ENCODE peak calls at places on chromosomes 13 and 19, in six cellular contexts. I, E, W, S, N and K are unnamed samples.

GRCh38 chr19:6654347-6655310 is 15.3 kb downstream of the TNFSF14 start:
- DNase-seq in I (no peak), E (no peak), W (no peak), S (no peak), N (no peak), K (no peak)

GRCh38 chr19:38013913-38014575 is 107.0 kb downstream of the SIPA1L3 start:
- DNase-seq in I (no peak), E (no peak), W (no peak), S (no peak), N (no peak), K (no peak)

GRCh38 chr13:60311527-60311926 is 85.5 kb upstream of the TDRD3 start:
- DNase-seq in I (no peak), E (no peak), W (no peak), S (no peak), N (no peak), K (no peak)

GRCh38 chr13:74372511-74372910 is 238.3 kb upstream of the KLF12 start:
- DNase-seq in I (no peak), E (no peak), W (no peak), S (no peak), N (no peak), K (no peak)

GRCh38 chr19:30064021-30064699 is 122.1 kb downstream of the URI1 start:
- DNase-seq in I (peak), E (no peak), W (no peak), S (no peak), N (no peak), K (no peak)

GRCh38 chr19:29531458-29532025 is 5.7 kb downstream of the VSTM2B start:
- DNase-seq in I (no peak), E (no peak), W (no peak), S (no peak), N (no peak), K (no peak)

GRCh38 chr13:99470027-99470426 is 31.2 kb upstream of the TM9SF2 start:
- DNase-seq in I (no peak), E (no peak), W (no peak), S (no peak), N (no peak), K (no peak)

GRCh38 chr19:4014541-4015491 is 7.3 kb downstream of the PIAS4 start:
- DNase-seq in I (peak), E (no peak), W (no peak), S (no peak), N (no peak), K (no peak)

GRCh38 chr19:10899171-10899653 is 27.9 kb downstream of the CARM1 start:
- DNase-seq in I (peak), E (no peak), W (no peak), S (no peak), N (no peak), K (no peak)

GRCh38 chr13:79604752-79605151 is 123.8 kb downstream of the NDFIP2 start:
- DNase-seq in I (no peak), E (no peak), W (no peak), S (no peak), N (no peak), K (peak)

GRCh38 chr13:103354189-103354588 is 288.0 kb upstream of the SLC10A2 start:
- DNase-seq in I (no peak), E (no peak), W (no peak), S (no peak), N (no peak), K (no peak)

GRCh38 chr19:18294467-18294864 is 13.0 kb upstream of the JUND start:
- DNase-seq in I (peak), E (peak), W (no peak), S (peak), N (no peak), K (peak)

GRCh38 chr13:36193151-36193855 is 21.1 kb downstream of the SOHLH2 start:
- DNase-seq in I (no peak), E (no peak), W (no peak), S (no peak), N (no peak), K (peak)

GRCh38 chr13:99486996-99487395 is 14.3 kb upstream of the TM9SF2 start:
- DNase-seq in I (no peak), E (no peak), W (no peak), S (no peak), N (no peak), K (no peak)

GRCh38 chr19:32647361-32647760 is 27.6 kb downstream of the ANKRD27 start:
- DNase-seq in I (peak), E (no peak), W (no peak), S (no peak), N (no peak), K (no peak)

DNA sequence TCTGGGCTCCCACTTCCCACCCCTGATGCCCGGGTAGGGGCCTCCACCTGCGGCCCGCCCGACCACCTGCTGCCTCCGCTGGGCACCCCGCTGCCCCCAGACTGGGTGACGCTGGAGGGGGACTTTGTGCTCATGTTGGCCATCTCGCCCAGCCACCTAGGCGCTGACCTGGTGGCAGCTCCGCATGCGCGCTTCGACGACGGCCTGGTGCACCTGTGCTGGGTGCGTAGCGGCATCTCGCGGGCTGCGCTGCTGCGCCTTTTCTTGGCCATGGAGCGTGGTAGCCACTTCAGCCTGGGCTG is 7.9 kb downstream of the DBP start:
- DNase-seq in I (no peak), E (no peak), W (no peak), S (no peak), N (no peak), K (no peak)
- H3K27ac ChIP-seq in I (peak), E (peak), W (no peak), S (peak), N (no peak), K (no peak)

GRCh38 chr13:38697628-38698333 is 10.9 kb downstream of the FREM2 start:
- DNase-seq in I (no peak), E (no peak), W (peak), S (no peak), N (no peak), K (peak)
- H3K4me3 ChIP-seq in I (no peak), E (no peak), W (no peak), S (no peak), N (no peak), K (no peak)

GRCh38 chr13:113364933-113365371 is 1.0 kb upstream of the GRTP1 start:
- DNase-seq in I (peak), E (no peak), W (no peak), S (peak), N (no peak), K (no peak)

GRCh38 chr13:113365551-113365971 is 1.6 kb upstream of the GRTP1 start:
- DNase-seq in I (no peak), E (no peak), W (no peak), S (no peak), N (no peak), K (no peak)

GRCh38 chr13:113367020-113367560 is 3.2 kb upstream of the GRTP1 start:
- DNase-seq in I (no peak), E (no peak), W (no peak), S (no peak), N (no peak), K (no peak)

GRCh38 chr13:113366031-113366588 is 2.2 kb upstream of the GRTP1 start:
- DNase-seq in I (no peak), E (no peak), W (no peak), S (peak), N (peak), K (no peak)

GRCh38 chr13:113364371-113364932 is 522 bp upstream of the GRTP1 start:
- DNase-seq in I (peak), E (no peak), W (peak), S (no peak), N (no peak), K (no peak)
- H3K27ac ChIP-seq in I (no peak), E (peak), W (peak), S (peak), N (no peak), K (no peak)

GRCh38 chr19:47389150-47389556 is 30.2 kb downstream of the MEIS3 start:
- DNase-seq in I (peak), E (no peak), W (no peak), S (no peak), N (no peak), K (no peak)

GRCh38 chr19:47391510-47392223 is 27.7 kb downstream of the MEIS3 start:
- DNase-seq in I (peak), E (peak), W (peak), S (peak), N (peak), K (peak)

DNA sequence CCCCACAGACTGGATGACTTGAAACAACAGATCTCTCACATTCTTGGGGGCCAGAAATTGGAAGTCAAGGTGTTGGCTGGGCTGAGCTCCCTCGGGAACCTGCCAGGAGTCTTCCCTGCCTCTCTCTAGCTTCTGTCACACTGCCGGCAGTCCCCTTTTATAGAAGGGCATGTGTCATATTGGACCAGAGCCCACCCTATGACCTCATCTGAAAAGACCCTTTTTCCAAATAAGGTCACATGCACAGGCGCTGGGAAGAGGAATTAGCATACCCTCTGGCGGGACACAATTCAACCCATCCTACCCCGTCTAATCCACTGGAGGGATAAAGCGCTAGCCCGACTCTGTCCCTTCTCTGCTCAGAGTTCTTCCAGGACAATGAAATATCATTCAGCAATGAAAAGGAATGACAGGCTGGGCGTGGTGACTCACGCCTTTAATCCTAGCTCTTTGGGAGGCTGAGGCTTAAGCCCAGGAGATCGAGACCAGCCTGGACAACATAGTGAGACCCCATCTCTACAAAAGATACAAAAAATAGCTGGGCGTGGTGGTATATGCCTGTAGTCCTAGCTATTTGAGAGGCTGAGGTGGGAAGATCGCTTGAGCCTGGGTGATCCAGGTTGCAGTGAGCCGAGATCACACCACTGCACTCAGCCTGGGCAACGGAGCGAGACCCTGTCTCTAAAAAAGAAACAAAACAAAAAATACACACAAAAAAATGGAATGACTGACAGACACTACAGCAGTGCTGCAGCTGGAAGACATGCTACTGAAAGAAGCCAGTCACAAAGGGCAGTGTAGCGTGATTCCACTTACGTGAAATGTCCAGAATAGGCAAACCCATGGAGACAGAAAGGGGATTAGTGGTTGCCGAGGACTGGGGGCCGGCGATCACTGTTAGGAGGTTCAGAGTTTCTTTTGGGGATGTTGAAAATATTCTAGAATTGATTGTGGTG is 28.5 kb downstream of the MEIS3 start:
- DNase-seq in I (no peak), E (no peak), W (no peak), S (no peak), N (no peak), K (peak)
- H3K4me3 ChIP-seq in I (no peak), E (no peak), W (no peak), S (no peak), N (no peak), K (no peak)

DNA sequence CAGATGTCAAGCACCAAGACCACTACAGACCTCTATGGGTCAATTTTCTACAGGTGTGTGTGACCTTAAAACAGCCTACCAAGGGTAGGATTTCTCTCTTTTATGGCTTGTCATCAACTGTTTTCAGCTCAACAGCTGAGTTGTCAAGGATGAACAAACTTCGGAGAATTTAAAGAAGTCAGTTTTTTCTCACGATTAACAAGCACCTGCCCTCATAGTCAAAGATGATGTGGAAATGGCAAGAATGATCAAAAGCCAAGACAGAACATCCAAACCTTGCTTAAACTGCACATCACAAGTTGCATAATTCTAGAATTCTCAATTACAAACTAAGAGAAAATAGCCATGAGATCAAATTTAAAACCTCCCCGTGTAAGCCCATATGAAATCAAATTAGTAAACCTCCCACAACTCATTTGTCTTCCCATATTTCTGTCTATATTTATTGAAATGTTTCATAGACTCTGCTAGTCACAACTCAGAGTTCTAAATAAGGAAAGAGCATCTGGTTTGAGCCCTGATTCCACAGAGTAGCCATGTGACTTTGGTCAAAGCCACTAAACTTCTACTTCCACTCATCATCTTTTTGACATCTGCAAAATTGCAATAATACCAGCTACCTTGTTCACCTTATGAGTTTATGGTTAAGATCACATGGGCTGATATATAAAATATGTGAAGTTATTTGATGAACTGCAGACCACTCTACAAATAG is 521.5 kb upstream of the HTR2A start:
- DNase-seq in I (no peak), E (no peak), W (no peak), S (no peak), N (no peak), K (no peak)
- H3K27ac ChIP-seq in I (no peak), E (no peak), W (no peak), S (no peak), N (no peak), K (no peak)

GRCh38 chr19:49059056-49059455 is 1.5 kb upstream of the CGB7 start:
- DNase-seq in I (no peak), E (no peak), W (no peak), S (no peak), N (no peak), K (no peak)

GRCh38 chr19:49058592-49058991 is 1.0 kb upstream of the CGB7 start:
- DNase-seq in I (no peak), E (no peak), W (peak), S (no peak), N (peak), K (no peak)

GRCh38 chr19:49057636-49058234 is at the start of gene CGB7:
- DNase-seq in I (peak), E (peak), W (peak), S (peak), N (peak), K (no peak)

GRCh38 chr19:49061000-49061399 is 3.5 kb upstream of the CGB7 start:
- DNase-seq in I (no peak), E (no peak), W (no peak), S (no peak), N (no peak), K (no peak)

DNA sequence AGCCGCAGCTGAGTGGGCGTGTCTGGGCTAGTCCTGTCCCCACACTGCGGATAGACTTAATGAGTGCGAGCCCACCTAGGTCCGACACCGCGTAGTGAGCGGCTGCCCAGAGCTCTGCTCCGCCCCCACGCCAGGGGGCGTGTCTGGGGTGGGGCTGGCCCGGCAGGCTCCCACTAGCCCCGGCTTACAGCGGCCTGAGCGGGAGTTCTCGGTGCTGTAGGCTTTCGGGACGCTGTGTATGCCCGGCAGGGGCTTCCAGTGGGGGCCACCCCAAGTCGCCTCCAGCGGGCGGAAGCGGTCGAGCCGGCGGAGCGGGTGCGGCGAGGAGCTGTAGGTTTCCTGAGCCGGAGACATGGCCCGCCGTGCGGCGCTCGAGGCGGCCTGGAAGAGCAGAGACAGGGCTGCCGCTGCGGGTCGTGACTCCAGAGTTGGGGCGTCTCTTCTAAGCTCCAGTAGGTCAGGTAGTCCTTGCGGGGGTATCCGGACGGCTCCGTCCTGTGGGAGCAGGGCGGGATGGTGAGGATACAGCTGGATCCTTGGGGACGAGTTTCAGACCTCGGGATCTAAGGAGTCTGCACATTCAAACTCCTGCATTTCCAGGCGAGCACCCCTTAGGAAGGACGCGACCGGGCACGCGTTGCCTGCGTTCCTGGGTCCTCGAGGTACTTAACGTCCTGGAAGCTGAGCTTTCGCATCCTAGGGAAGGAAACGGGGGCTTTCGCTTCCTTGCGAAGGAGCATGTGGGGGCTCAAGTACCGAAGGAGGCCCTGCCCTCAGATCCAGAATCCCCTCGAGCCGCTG is 1.2 kb downstream of the CGB7 start:
- DNase-seq in I (peak), E (peak), W (peak), S (peak), N (peak), K (peak)
- H3K4me3 ChIP-seq in I (no peak), E (peak), W (peak), S (peak), N (peak), K (peak)